ENCODE peak calls at places on chromosomes 5 and 9, in four cellular contexts. One of them, this sample, is unnamed.

GRCh38 chr5:106875591-106876297 is 795.0 kb downstream of the EFNA5 start:
- DNase-seq in fibroblast of lung: no peak
- DNase-seq in RWPE1: no peak
- DNase-seq in right lobe of liver: no peak
- DNase-seq in this sample: peak

GRCh38 chr5:129069316-129069715 is 25.2 kb upstream of the ISOC1 start:
- DNase-seq in RWPE1: no peak
- DNase-seq in fibroblast of lung: no peak
- DNase-seq in right lobe of liver: no peak
- DNase-seq in this sample: no peak

GRCh38 chr5:91069364-91069763 is 313.8 kb downstream of the ARRDC3 start:
- DNase-seq in RWPE1: no peak
- DNase-seq in right lobe of liver: no peak
- DNase-seq in fibroblast of lung: no peak
- DNase-seq in this sample: no peak

GRCh38 chr5:87829214-87829551 is 416.5 kb upstream of the CCNH start:
- DNase-seq in right lobe of liver: peak
- DNase-seq in fibroblast of lung: peak
- DNase-seq in RWPE1: peak
- DNase-seq in this sample: no peak

GRCh38 chr5:116473706-116474105 is 100.9 kb downstream of the SEMA6A start:
- DNase-seq in RWPE1: no peak
- DNase-seq in fibroblast of lung: no peak
- DNase-seq in right lobe of liver: no peak
- DNase-seq in this sample: no peak

GRCh38 chr9:88706193-88707112 is 171.5 kb downstream of the NXNL2 start:
- DNase-seq in RWPE1: no peak
- DNase-seq in right lobe of liver: peak
- DNase-seq in fibroblast of lung: peak
- DNase-seq in this sample: no peak

GRCh38 chr5:90939208-90939607 is 380.6 kb downstream of the ADGRV1 start:
- DNase-seq in right lobe of liver: no peak
- DNase-seq in RWPE1: no peak
- DNase-seq in fibroblast of lung: peak
- DNase-seq in this sample: no peak

GRCh38 chr9:108356806-108357205 is 499.0 kb downstream of the ACTL7B start:
- DNase-seq in fibroblast of lung: peak
- DNase-seq in right lobe of liver: no peak
- DNase-seq in RWPE1: no peak
- DNase-seq in this sample: no peak

GRCh38 chr5:109563692-109564091 is 126.0 kb upstream of the MAN2A1 start:
- DNase-seq in RWPE1: no peak
- DNase-seq in right lobe of liver: no peak
- DNase-seq in fibroblast of lung: no peak
- DNase-seq in this sample: no peak

GRCh38 chr5:67695369-67695768 is 498.8 kb upstream of the CD180 start:
- DNase-seq in RWPE1: no peak
- DNase-seq in right lobe of liver: no peak
- DNase-seq in fibroblast of lung: no peak
- DNase-seq in this sample: no peak

GRCh38 chr5:108184940-108185339 is 197.0 kb downstream of the FBXL17 start:
- DNase-seq in RWPE1: no peak
- DNase-seq in right lobe of liver: no peak
- DNase-seq in fibroblast of lung: no peak
- DNase-seq in this sample: no peak

GRCh38 chr5:119435436-119436132 is 16.7 kb upstream of the HSD17B4 start:
- DNase-seq in fibroblast of lung: peak
- DNase-seq in right lobe of liver: peak
- DNase-seq in RWPE1: no peak
- DNase-seq in this sample: peak

GRCh38 chr9:37974506-37975173 is 70.7 kb upstream of the SLC25A51 start:
- DNase-seq in right lobe of liver: peak
- DNase-seq in RWPE1: peak
- DNase-seq in fibroblast of lung: peak
- DNase-seq in this sample: no peak

GRCh38 chr9:130437011-130437784 is 7.6 kb upstream of the ASS1 start:
- DNase-seq in RWPE1: no peak
- DNase-seq in right lobe of liver: peak
- DNase-seq in fibroblast of lung: no peak
- DNase-seq in this sample: no peak

GRCh38 chr5:98769006-98769255 is 4.5 kb upstream of the RGMB start:
- DNase-seq in RWPE1: no peak
- DNase-seq in fibroblast of lung: no peak
- DNase-seq in right lobe of liver: no peak
- DNase-seq in this sample: peak

GRCh38 chr9:127562271-127562780 is 49.8 kb upstream of the STXBP1 start:
- DNase-seq in fibroblast of lung: no peak
- DNase-seq in RWPE1: no peak
- DNase-seq in right lobe of liver: no peak
- DNase-seq in this sample: no peak

GRCh38 chr9:122370303-122370702 is 521 bp upstream of the PTGS1 start:
- DNase-seq in right lobe of liver: no peak
- DNase-seq in fibroblast of lung: no peak
- DNase-seq in RWPE1: no peak
- DNase-seq in this sample: no peak

GRCh38 chr5:111954516-111955337 is 197.7 kb upstream of the NREP start:
- DNase-seq in fibroblast of lung: peak
- DNase-seq in RWPE1: no peak
- DNase-seq in right lobe of liver: no peak
- DNase-seq in this sample: no peak

GRCh38 chr9:134175808-134176598 is 11.6 kb upstream of the RNU6ATAC start:
- DNase-seq in RWPE1: no peak
- DNase-seq in right lobe of liver: peak
- DNase-seq in fibroblast of lung: no peak
- DNase-seq in this sample: no peak

GRCh38 chr5:157511656-157512644 is 51.9 kb downstream of the NIPAL4 start:
- DNase-seq in fibroblast of lung: peak
- DNase-seq in right lobe of liver: peak
- DNase-seq in RWPE1: peak
- DNase-seq in this sample: no peak

GRCh38 chr5:5957737-5958136 is 420.6 kb downstream of the MED10 start:
- DNase-seq in RWPE1: no peak
- DNase-seq in fibroblast of lung: no peak
- DNase-seq in right lobe of liver: no peak
- DNase-seq in this sample: no peak

GRCh38 chr5:149264432-149265069 is 7.1 kb upstream of the AFAP1L1 start:
- DNase-seq in right lobe of liver: no peak
- DNase-seq in RWPE1: peak
- DNase-seq in fibroblast of lung: no peak
- DNase-seq in this sample: peak

GRCh38 chr9:575139-575538 is 266.4 kb upstream of the DMRT1 start:
- DNase-seq in right lobe of liver: no peak
- DNase-seq in fibroblast of lung: no peak
- DNase-seq in RWPE1: no peak
- DNase-seq in this sample: no peak

GRCh38 chr5:51389582-51390463 is 6.6 kb downstream of the ISL1 start:
- DNase-seq in RWPE1: no peak
- DNase-seq in fibroblast of lung: no peak
- DNase-seq in right lobe of liver: no peak
- DNase-seq in this sample: no peak

GRCh38 chr9:2574215-2574614 is 47.4 kb upstream of the VLDLR start:
- DNase-seq in fibroblast of lung: no peak
- DNase-seq in RWPE1: no peak
- DNase-seq in right lobe of liver: no peak
- DNase-seq in this sample: no peak

GRCh38 chr5:115842089-115842881 is 550 bp downstream of the AP3S1 start:
- DNase-seq in RWPE1: peak
- DNase-seq in right lobe of liver: no peak
- DNase-seq in fibroblast of lung: no peak
- DNase-seq in this sample: peak

GRCh38 chr9:71819115-71819739 is 50.9 kb upstream of the CEMIP2 start:
- DNase-seq in RWPE1: peak
- DNase-seq in right lobe of liver: no peak
- DNase-seq in fibroblast of lung: peak
- DNase-seq in this sample: peak

GRCh38 chr5:92616085-92616484 is 964.9 kb downstream of the NR2F1-AS1 start:
- DNase-seq in right lobe of liver: no peak
- DNase-seq in RWPE1: no peak
- DNase-seq in fibroblast of lung: peak
- DNase-seq in this sample: no peak

GRCh38 chr9:2228132-2228531 is 213.0 kb downstream of the SMARCA2 start:
- DNase-seq in right lobe of liver: no peak
- DNase-seq in RWPE1: no peak
- DNase-seq in fibroblast of lung: no peak
- DNase-seq in this sample: peak

GRCh38 chr9:33794560-33794959 is 801 bp upstream of the PRSS3 start:
- DNase-seq in RWPE1: no peak
- DNase-seq in fibroblast of lung: no peak
- DNase-seq in right lobe of liver: no peak
- DNase-seq in this sample: no peak

GRCh38 chr5:74440341-74440740 is 200.2 kb downstream of the ENC1 start:
- DNase-seq in right lobe of liver: no peak
- DNase-seq in fibroblast of lung: no peak
- DNase-seq in RWPE1: no peak
- DNase-seq in this sample: no peak

GRCh38 chr5:139812836-139813805 is 17.5 kb downstream of the PSD2 start:
- DNase-seq in right lobe of liver: no peak
- DNase-seq in RWPE1: no peak
- DNase-seq in fibroblast of lung: no peak
- DNase-seq in this sample: no peak

GRCh38 chr5:160291467-160291866 is 20.9 kb downstream of the CCNJL start:
- DNase-seq in fibroblast of lung: no peak
- DNase-seq in RWPE1: peak
- DNase-seq in right lobe of liver: no peak
- DNase-seq in this sample: no peak

GRCh38 chr5:124394700-124395099 is 351.7 kb downstream of the ZNF608 start:
- DNase-seq in RWPE1: no peak
- DNase-seq in right lobe of liver: no peak
- DNase-seq in fibroblast of lung: no peak
- DNase-seq in this sample: no peak

GRCh38 chr5:151491059-151491458 is 43.7 kb downstream of the SLC36A1 start:
- DNase-seq in RWPE1: no peak
- DNase-seq in fibroblast of lung: no peak
- DNase-seq in right lobe of liver: no peak
- DNase-seq in this sample: no peak

GRCh38 chr9:73494894-73495293 is 343.2 kb downstream of the ANXA1 start:
- DNase-seq in fibroblast of lung: no peak
- DNase-seq in RWPE1: no peak
- DNase-seq in right lobe of liver: no peak
- DNase-seq in this sample: no peak

DNA sequence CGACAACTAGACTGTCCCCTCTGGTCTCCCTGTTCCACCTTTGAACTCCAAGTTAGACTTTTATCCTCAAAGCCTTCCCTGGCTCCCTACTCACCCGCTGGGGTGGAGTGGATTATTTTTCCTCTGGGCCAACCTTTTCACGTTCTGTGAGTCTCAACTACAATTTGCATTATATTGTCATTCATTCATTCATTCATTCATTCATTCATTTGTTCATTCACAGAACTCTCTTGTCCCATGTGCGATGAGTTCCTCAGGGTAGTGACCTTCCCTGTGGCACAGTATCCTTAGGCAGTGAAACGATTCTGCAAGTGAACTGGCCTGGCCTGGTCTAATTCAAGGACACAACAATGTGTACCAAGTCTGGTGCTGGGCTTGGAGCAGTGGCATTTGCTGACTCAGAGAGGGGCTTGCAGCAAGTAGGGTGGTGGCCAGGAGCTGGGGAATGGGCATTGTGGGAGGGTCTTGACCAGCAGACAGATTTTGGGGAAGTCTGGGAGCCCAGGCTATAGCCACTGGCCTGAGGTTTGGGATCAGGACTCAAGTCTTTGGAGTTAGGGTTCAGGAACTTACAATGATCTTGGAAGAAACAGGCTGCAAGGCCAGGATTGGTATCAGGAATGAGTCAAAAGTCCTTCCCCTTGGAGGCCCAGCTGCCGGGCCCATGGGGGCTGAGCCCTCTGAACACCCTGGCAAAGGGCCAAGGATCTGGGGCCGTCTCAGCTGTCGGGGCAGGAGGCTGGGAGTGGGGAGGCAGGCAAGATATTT is 37.2 kb upstream of the COL15A1 start:
- DNase-seq in right lobe of liver: no peak
- DNase-seq in fibroblast of lung: peak
- DNase-seq in RWPE1: no peak
- DNase-seq in this sample: no peak
- TF ChIP-seq CTCF in right lobe of liver: no peak
- TF ChIP-seq CTCF in fibroblast of lung: no peak
- TF ChIP-seq CTCF in RWPE1: no peak
- TF ChIP-seq CTCF in this sample: no peak

GRCh38 chr5:101590384-101590783 is 687.3 kb upstream of the ST8SIA4 start:
- DNase-seq in RWPE1: no peak
- DNase-seq in right lobe of liver: no peak
- DNase-seq in fibroblast of lung: peak
- DNase-seq in this sample: no peak
- TF ChIP-seq CTCF in RWPE1: no peak
- TF ChIP-seq CTCF in right lobe of liver: no peak
- TF ChIP-seq CTCF in fibroblast of lung: peak
- TF ChIP-seq CTCF in this sample: peak

GRCh38 chr5:89280103-89281037 is 397.4 kb upstream of the MEF2C start:
- DNase-seq in RWPE1: no peak
- DNase-seq in right lobe of liver: no peak
- DNase-seq in fibroblast of lung: no peak
- DNase-seq in this sample: no peak
- TF ChIP-seq CTCF in RWPE1: no peak
- TF ChIP-seq CTCF in right lobe of liver: no peak
- TF ChIP-seq CTCF in fibroblast of lung: no peak
- TF ChIP-seq CTCF in this sample: no peak

DNA sequence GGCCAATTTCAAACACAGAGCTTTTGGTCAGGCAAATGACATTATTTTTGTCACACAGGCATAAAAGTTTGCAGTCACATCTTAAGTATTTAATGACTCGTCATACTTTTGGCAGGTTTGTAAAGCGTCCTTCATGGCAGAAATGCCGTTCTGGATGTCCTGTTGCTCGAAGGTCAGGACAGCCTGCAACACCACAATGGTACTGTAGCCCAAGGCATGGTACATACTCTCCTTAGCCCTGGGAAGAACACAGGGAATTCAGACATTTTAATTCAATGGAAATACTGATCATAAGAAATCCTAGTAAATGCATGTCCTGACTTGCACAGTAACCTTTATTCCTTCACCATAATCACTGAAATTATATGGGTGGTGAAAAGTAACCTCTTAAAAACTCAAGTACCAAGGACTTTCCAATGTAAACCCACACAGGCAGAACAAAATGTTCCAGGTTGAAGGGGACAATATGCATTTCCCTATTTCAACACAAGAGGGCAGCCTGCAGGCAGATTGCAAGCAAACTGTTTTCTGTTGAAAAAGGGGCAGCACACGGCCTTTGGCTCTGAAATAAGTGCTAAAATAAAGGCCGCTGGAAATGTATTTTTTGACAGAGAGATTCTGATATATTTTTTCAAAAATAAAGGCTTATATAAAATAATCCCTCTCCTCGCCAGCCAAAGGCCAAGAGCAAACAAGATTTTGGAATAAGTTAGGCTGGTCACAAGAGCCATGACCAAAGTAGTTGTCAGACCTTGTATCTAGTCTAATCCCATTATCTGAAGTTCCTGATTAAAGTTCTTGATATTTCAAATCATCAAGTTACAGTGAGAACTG is 95.6 kb downstream of the TTC39B start:
- DNase-seq in right lobe of liver: no peak
- DNase-seq in fibroblast of lung: peak
- DNase-seq in RWPE1: peak
- DNase-seq in this sample: peak
- TF ChIP-seq CTCF in right lobe of liver: peak
- TF ChIP-seq CTCF in fibroblast of lung: peak
- TF ChIP-seq CTCF in RWPE1: peak
- TF ChIP-seq CTCF in this sample: peak

GRCh38 chr5:84202136-84202535 is 182.5 kb downstream of the EDIL3 start:
- DNase-seq in RWPE1: no peak
- DNase-seq in fibroblast of lung: peak
- DNase-seq in right lobe of liver: no peak
- DNase-seq in this sample: no peak
- TF ChIP-seq CTCF in RWPE1: no peak
- TF ChIP-seq CTCF in fibroblast of lung: no peak
- TF ChIP-seq CTCF in right lobe of liver: no peak
- TF ChIP-seq CTCF in this sample: no peak